ENCODE peak calls at places on chromosomes 2 and 18, in nine cellular contexts. One of them, this sample, is unnamed.

GRCh38 chr2:220014961-220015360 is 387.5 kb downstream of the SLC4A3 start:
- DNase-seq in epithelial cell of proximal tubule: no peak
- DNase-seq in H7: no peak
- DNase-seq in left ventricle myocardium inferior: no peak
- DNase-seq in neural crest cell: no peak
- DNase-seq in nephron progenitor cell: no peak
- DNase-seq in G401: no peak
- DNase-seq in trophoblast cell: no peak
- DNase-seq in GM20000: no peak
- DNase-seq in this sample: no peak

GRCh38 chr18:9683418-9684396 is 24.4 kb upstream of the RAB31 start:
- DNase-seq in epithelial cell of proximal tubule: no peak
- DNase-seq in H7: no peak
- DNase-seq in left ventricle myocardium inferior: no peak
- DNase-seq in neural crest cell: no peak
- DNase-seq in nephron progenitor cell: no peak
- DNase-seq in G401: peak
- DNase-seq in trophoblast cell: peak
- DNase-seq in GM20000: no peak
- DNase-seq in this sample: no peak

GRCh38 chr2:112229365-112229764 is 25.5 kb downstream of the ZC3H8 start:
- DNase-seq in epithelial cell of proximal tubule: no peak
- DNase-seq in H7: no peak
- DNase-seq in left ventricle myocardium inferior: no peak
- DNase-seq in neural crest cell: no peak
- DNase-seq in nephron progenitor cell: no peak
- DNase-seq in G401: no peak
- DNase-seq in trophoblast cell: no peak
- DNase-seq in GM20000: no peak
- DNase-seq in this sample: no peak

GRCh38 chr18:54223568-54224241 is 764 bp downstream of the MBD2 start:
- DNase-seq in epithelial cell of proximal tubule: no peak
- DNase-seq in H7: peak
- DNase-seq in left ventricle myocardium inferior: peak
- DNase-seq in neural crest cell: no peak
- DNase-seq in nephron progenitor cell: peak
- DNase-seq in G401: peak
- DNase-seq in trophoblast cell: peak
- DNase-seq in GM20000: peak
- DNase-seq in this sample: peak

GRCh38 chr2:198134287-198134955 is 330.0 kb downstream of the PLCL1 start:
- DNase-seq in epithelial cell of proximal tubule: no peak
- DNase-seq in H7: no peak
- DNase-seq in left ventricle myocardium inferior: no peak
- DNase-seq in neural crest cell: no peak
- DNase-seq in nephron progenitor cell: no peak
- DNase-seq in G401: no peak
- DNase-seq in trophoblast cell: no peak
- DNase-seq in GM20000: no peak
- DNase-seq in this sample: no peak

GRCh38 chr2:64440831-64441230 is 13.1 kb upstream of the LGALSL start:
- DNase-seq in epithelial cell of proximal tubule: no peak
- DNase-seq in H7: no peak
- DNase-seq in left ventricle myocardium inferior: no peak
- DNase-seq in neural crest cell: no peak
- DNase-seq in nephron progenitor cell: no peak
- DNase-seq in G401: no peak
- DNase-seq in trophoblast cell: no peak
- DNase-seq in GM20000: no peak
- DNase-seq in this sample: no peak

GRCh38 chr18:34795070-34795740 is 85.1 kb downstream of the DTNA start:
- DNase-seq in epithelial cell of proximal tubule: no peak
- DNase-seq in H7: no peak
- DNase-seq in left ventricle myocardium inferior: peak
- DNase-seq in neural crest cell: no peak
- DNase-seq in nephron progenitor cell: no peak
- DNase-seq in G401: peak
- DNase-seq in trophoblast cell: no peak
- DNase-seq in GM20000: no peak
- DNase-seq in this sample: no peak

GRCh38 chr2:85750509-85751299 is 3.1 kb upstream of the ATOH8 start:
- DNase-seq in epithelial cell of proximal tubule: no peak
- DNase-seq in H7: peak
- DNase-seq in left ventricle myocardium inferior: peak
- DNase-seq in neural crest cell: peak
- DNase-seq in nephron progenitor cell: peak
- DNase-seq in G401: peak
- DNase-seq in trophoblast cell: peak
- DNase-seq in GM20000: peak
- DNase-seq in this sample: peak

GRCh38 chr2:219247678-219248642 is 2.7 kb downstream of the STK16 start:
- DNase-seq in epithelial cell of proximal tubule: no peak
- DNase-seq in H7: no peak
- DNase-seq in left ventricle myocardium inferior: no peak
- DNase-seq in neural crest cell: no peak
- DNase-seq in nephron progenitor cell: no peak
- DNase-seq in G401: no peak
- DNase-seq in trophoblast cell: peak
- DNase-seq in GM20000: no peak
- DNase-seq in this sample: peak

GRCh38 chr2:207474871-207475485 is 54.8 kb upstream of the CREB1 start:
- DNase-seq in epithelial cell of proximal tubule: no peak
- DNase-seq in H7: no peak
- DNase-seq in left ventricle myocardium inferior: no peak
- DNase-seq in neural crest cell: peak
- DNase-seq in nephron progenitor cell: peak
- DNase-seq in G401: peak
- DNase-seq in trophoblast cell: no peak
- DNase-seq in GM20000: peak
- DNase-seq in this sample: peak

GRCh38 chr2:108945969-108946368 is 43.1 kb downstream of the EDAR start:
- DNase-seq in epithelial cell of proximal tubule: no peak
- DNase-seq in H7: no peak
- DNase-seq in left ventricle myocardium inferior: peak
- DNase-seq in neural crest cell: no peak
- DNase-seq in nephron progenitor cell: no peak
- DNase-seq in G401: no peak
- DNase-seq in trophoblast cell: no peak
- DNase-seq in GM20000: no peak
- DNase-seq in this sample: no peak

GRCh38 chr2:18154812-18155211 is 276.3 kb downstream of the KCNS3 start:
- DNase-seq in epithelial cell of proximal tubule: no peak
- DNase-seq in H7: no peak
- DNase-seq in left ventricle myocardium inferior: no peak
- DNase-seq in neural crest cell: no peak
- DNase-seq in nephron progenitor cell: no peak
- DNase-seq in G401: no peak
- DNase-seq in trophoblast cell: no peak
- DNase-seq in GM20000: no peak
- DNase-seq in this sample: no peak